ENCODE peak calls at places on chromosomes 3 and 15, in four cellular contexts. G is foreskin fibroblast, X is GM12864, M is tibial artery. A is an unnamed sample.

GRCh38 chr3:13346481-13347389 is 73.4 kb downstream of the NUP210 start:
- DNase-seq in M (no peak), G (no peak), X (no peak), A (no peak)

GRCh38 chr3:114928989-114929620 is 218.0 kb downstream of the ZBTB20 start:
- DNase-seq in G (peak), X (no peak), M (no peak), A (no peak)

GRCh38 chr3:46565607-46566039 is 479 bp downstream of the LRRC2 start:
- DNase-seq in M (no peak), X (no peak), G (no peak), A (no peak)

GRCh38 chr3:46209053-46209452 is 940 bp upstream of the CCR1 start:
- DNase-seq in M (no peak), X (no peak), G (no peak), A (no peak)

GRCh38 chr3:186843039-186843432 is 526 bp downstream of the ADIPOQ start:
- DNase-seq in M (no peak), X (no peak), G (no peak), A (no peak)

GRCh38 chr3:120182613-120183524 is 88.6 kb upstream of the GSK3B start:
- DNase-seq in X (no peak), M (no peak), G (peak), A (no peak)

GRCh38 chr3:136266468-136266867 is 16.3 kb downstream of the PCCB start:
- DNase-seq in X (no peak), G (peak), M (no peak), A (no peak)

GRCh38 chr3:66588340-66588847 is 87.6 kb upstream of the LRIG1 start:
- DNase-seq in X (no peak), M (no peak), G (peak), A (no peak)

GRCh38 chr15:70289191-70289955 is 191.7 kb upstream of the TLE3 start:
- DNase-seq in M (no peak), X (no peak), G (peak), A (no peak)

GRCh38 chr3:66253790-66254620 is 33.2 kb downstream of the SLC25A26 start:
- DNase-seq in X (peak), M (no peak), G (peak), A (peak)

GRCh38 chr3:114221165-114221880 is 16.1 kb downstream of the ZNF80 start:
- DNase-seq in X (no peak), M (no peak), G (no peak), A (peak)

GRCh38 chr15:55360256-55360655 is 41.2 kb downstream of the PIGB start:
- DNase-seq in M (no peak), X (no peak), G (no peak), A (no peak)

GRCh38 chr15:38671675-38672141 is 107.1 kb upstream of the RASGRP1 start:
- DNase-seq in G (peak), X (peak), M (no peak), A (peak)

GRCh38 chr15:89090791-89091666 is 2.8 kb downstream of the ABHD2 start:
- DNase-seq in X (no peak), M (peak), G (peak), A (peak)

GRCh38 chr3:138567403-138567802 is 26.7 kb downstream of the CEP70 start:
- DNase-seq in M (no peak), X (no peak), G (no peak), A (no peak)

GRCh38 chr15:45847645-45848044 is 212.8 kb downstream of the SQOR start:
- DNase-seq in G (no peak), M (no peak), X (no peak), A (no peak)

GRCh38 chr3:27729748-27730611 is 7.9 kb upstream of the EOMES start:
- DNase-seq in G (peak), M (no peak), X (no peak), A (no peak)

GRCh38 chr3:58474967-58475578 is 16.8 kb upstream of the KCTD6 start:
- DNase-seq in G (no peak), M (no peak), X (no peak), A (no peak)

GRCh38 chr15:76905855-76906254 is 715 bp upstream of the SCAPER start:
- DNase-seq in M (no peak), G (no peak), X (no peak), A (no peak)

GRCh38 chr3:171700653-171701052 is 109.6 kb downstream of the PLD1 start:
- DNase-seq in M (no peak), X (no peak), G (no peak), A (no peak)

GRCh38 chr3:115671761-115672455 is 48.6 kb downstream of the GAP43 start:
- DNase-seq in G (peak), X (no peak), M (no peak), A (no peak)

GRCh38 chr3:21618695-21619094 is 132.3 kb downstream of the ZNF385D start:
- DNase-seq in X (no peak), M (no peak), G (no peak), A (no peak)

GRCh38 chr3:47573190-47574172 is 5.2 kb downstream of the CSPG5 start:
- DNase-seq in M (no peak), X (no peak), G (no peak), A (no peak)

GRCh38 chr3:133568294-133569014 is 5.0 kb upstream of the CDV3 start:
- DNase-seq in G (peak), M (no peak), X (no peak), A (no peak)
- H3K4me3 ChIP-seq in G (no peak), M (no peak), X (no peak), A (no peak)

GRCh38 chr15:40082195-40082868 is 26.3 kb downstream of the BMF start:
- DNase-seq in M (no peak), G (no peak), X (no peak), A (no peak)
- H3K4me3 ChIP-seq in M (peak), G (peak), X (no peak), A (no peak)

GRCh38 chr3:183313331-183313730 is 60.3 kb downstream of the B3GNT5 start:
- DNase-seq in M (no peak), G (no peak), X (no peak), A (no peak)
- H3K4me3 ChIP-seq in M (no peak), G (no peak), X (no peak), A (no peak)

DNA sequence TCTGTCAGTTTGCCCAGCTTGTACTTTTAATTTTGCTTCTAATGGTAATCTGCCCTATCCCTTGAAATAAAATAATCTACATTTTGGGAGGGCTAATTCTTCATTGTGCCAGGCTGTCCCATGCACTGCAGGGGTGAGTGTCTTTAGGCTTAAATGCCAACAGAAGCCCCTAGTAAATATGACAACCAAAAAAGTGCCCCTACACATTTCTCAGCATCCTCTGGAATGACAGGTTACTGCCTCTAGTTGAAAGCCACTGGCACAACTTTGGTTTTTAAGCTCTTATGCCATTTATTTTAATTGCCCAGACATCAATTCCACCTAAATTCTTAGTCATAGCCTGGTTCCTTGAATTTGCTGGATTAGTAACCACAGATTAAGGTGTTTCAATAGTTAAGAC is 3.4 kb downstream of the EPM2AIP1 start:
- DNase-seq in G (no peak), X (no peak), M (no peak), A (no peak)
- H3K4me3 ChIP-seq in G (no peak), X (peak), M (no peak), A (peak)

GRCh38 chr3:31100519-31100918 is 206.1 kb upstream of the GADL1 start:
- DNase-seq in M (no peak), X (no peak), G (no peak), A (no peak)

GRCh38 chr3:31103623-31104180 is 209.2 kb upstream of the GADL1 start:
- DNase-seq in G (peak), X (no peak), M (no peak), A (no peak)

GRCh38 chr3:31105011-31105410 is 210.6 kb upstream of the GADL1 start:
- DNase-seq in G (no peak), X (no peak), M (no peak), A (no peak)

GRCh38 chr3:31103181-31103580 is 208.7 kb upstream of the GADL1 start:
- DNase-seq in M (no peak), X (no peak), G (no peak), A (no peak)

DNA sequence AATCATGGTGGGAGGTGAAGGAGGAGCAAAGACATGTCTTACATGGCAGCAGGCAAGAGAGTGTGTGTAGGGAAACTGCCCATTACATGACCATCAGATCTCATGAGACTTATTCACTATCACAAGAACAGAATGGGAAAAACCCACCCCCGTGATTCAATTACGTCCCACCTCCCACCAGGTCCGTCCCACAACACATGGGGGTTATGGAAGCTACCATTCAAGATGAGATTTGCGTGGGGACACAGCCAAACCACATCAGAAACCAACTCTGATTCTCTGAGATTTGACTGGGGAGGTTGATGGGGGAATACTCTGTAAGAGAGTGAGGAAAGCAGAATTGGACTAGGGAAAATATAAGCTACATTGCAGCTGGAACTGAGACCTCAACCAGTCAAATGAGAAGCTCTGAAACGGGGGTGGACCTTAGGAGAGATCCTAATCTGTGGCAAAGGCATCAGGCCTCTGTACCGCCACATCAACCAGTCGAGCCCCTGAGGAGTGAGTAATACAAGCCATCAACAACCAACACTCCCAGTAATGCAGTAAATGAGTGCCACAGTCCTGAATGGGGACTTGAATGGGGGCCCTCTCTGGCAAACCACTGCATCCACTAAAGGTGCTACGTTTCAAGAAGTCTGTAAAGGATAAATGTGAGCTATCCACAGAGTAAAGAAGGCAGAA is 207.9 kb upstream of the GADL1 start:
- DNase-seq in X (no peak), M (no peak), G (no peak), A (no peak)
- H3K4me3 ChIP-seq in X (no peak), M (no peak), G (no peak), A (no peak)